ENCODE peak calls at places on chromosomes 4 and X, in four cellular contexts. One of them, this sample, is unnamed.

GRCh38 chrX:130171446-130172126 is at the start of gene RAB33A:
- DNase-seq in fibroblast of lung: peak; percentile 25
- DNase-seq in ovary: peak; percentile 25
- DNase-seq in coronary artery: no peak
- DNase-seq in this sample: no peak

GRCh38 chrX:96430756-96431455 is 253.7 kb upstream of the DIAPH2 start:
- DNase-seq in ovary: no peak
- DNase-seq in coronary artery: no peak
- DNase-seq in fibroblast of lung: no peak
- DNase-seq in this sample: no peak

GRCh38 chr4:110049951-110050925 is 137.6 kb downstream of the EGF start:
- DNase-seq in fibroblast of lung: peak; percentile 65
- DNase-seq in ovary: peak; percentile 36
- DNase-seq in coronary artery: no peak
- DNase-seq in this sample: no peak

GRCh38 chr4:10075953-10076391 is 40.6 kb downstream of the WDR1 start:
- DNase-seq in fibroblast of lung: no peak
- DNase-seq in ovary: no peak
- DNase-seq in coronary artery: peak; percentile 66
- DNase-seq in this sample: no peak

GRCh38 chr4:111228874-111229273 is 606.0 kb upstream of the PITX2 start:
- DNase-seq in fibroblast of lung: no peak
- DNase-seq in ovary: no peak
- DNase-seq in coronary artery: no peak
- DNase-seq in this sample: no peak

GRCh38 chrX:74419861-74420193 is 1.5 kb upstream of the SLC16A2 start:
- DNase-seq in coronary artery: no peak
- DNase-seq in ovary: no peak
- DNase-seq in fibroblast of lung: no peak
- DNase-seq in this sample: no peak

GRCh38 chr4:81221303-81222081 is 6.5 kb upstream of the PRKG2 start:
- DNase-seq in coronary artery: no peak
- DNase-seq in fibroblast of lung: no peak
- DNase-seq in ovary: no peak
- DNase-seq in this sample: no peak

GRCh38 chr4:2359591-2360390 is 58.7 kb downstream of the ZFYVE28 start:
- DNase-seq in ovary: no peak
- DNase-seq in coronary artery: peak; percentile 63
- DNase-seq in fibroblast of lung: no peak
- DNase-seq in this sample: no peak

GRCh38 chrX:41382699-41383645 is 49.0 kb downstream of the DDX3X start:
- DNase-seq in ovary: no peak
- DNase-seq in fibroblast of lung: peak; percentile 63
- DNase-seq in coronary artery: no peak
- DNase-seq in this sample: no peak

GRCh38 chrX:97628807-97629596 is 745.3 kb downstream of the RPA4 start:
- DNase-seq in ovary: no peak
- DNase-seq in fibroblast of lung: no peak
- DNase-seq in coronary artery: no peak
- DNase-seq in this sample: no peak

GRCh38 chr4:188657365-188657764 is 518.1 kb downstream of the TRIML1 start:
- DNase-seq in coronary artery: no peak
- DNase-seq in fibroblast of lung: no peak
- DNase-seq in ovary: no peak
- DNase-seq in this sample: no peak

GRCh38 chr4:102620697-102621497 is 119.7 kb downstream of the NFKB1 start:
- DNase-seq in fibroblast of lung: peak; percentile 73
- DNase-seq in ovary: no peak
- DNase-seq in coronary artery: no peak
- DNase-seq in this sample: no peak

GRCh38 chr4:105092356-105092755 is 54.3 kb upstream of the TET2 start:
- DNase-seq in ovary: no peak
- DNase-seq in fibroblast of lung: peak; percentile 93
- DNase-seq in coronary artery: no peak
- DNase-seq in this sample: no peak

GRCh38 chr4:2301806-2302205 is 39.9 kb upstream of the MXD4 start:
- DNase-seq in coronary artery: no peak
- DNase-seq in fibroblast of lung: peak; percentile 31
- DNase-seq in ovary: no peak
- DNase-seq in this sample: no peak

GRCh38 chr4:3295837-3296624 is 3.2 kb downstream of the RGS12 start:
- DNase-seq in ovary: no peak
- DNase-seq in fibroblast of lung: no peak
- DNase-seq in coronary artery: peak; percentile 69
- DNase-seq in this sample: peak; percentile 56

GRCh38 chr4:68463796-68464195 is 16.5 kb downstream of the TMPRSS11E start:
- DNase-seq in fibroblast of lung: peak; percentile 11
- DNase-seq in coronary artery: no peak
- DNase-seq in ovary: no peak
- DNase-seq in this sample: no peak

GRCh38 chrX:2707334-2707760 is 16.3 kb downstream of the CD99 start:
- DNase-seq in coronary artery: no peak
- DNase-seq in ovary: no peak
- DNase-seq in fibroblast of lung: peak; percentile 86
- DNase-seq in this sample: no peak

GRCh38 chr4:101279377-101279871 is 67.9 kb downstream of the PPP3CA start:
- DNase-seq in coronary artery: no peak
- DNase-seq in ovary: peak; percentile 80
- DNase-seq in fibroblast of lung: peak; percentile 92
- DNase-seq in this sample: no peak

GRCh38 chrX:68433155-68433980 is at the start of gene OPHN1:
- DNase-seq in coronary artery: peak; percentile 80
- DNase-seq in fibroblast of lung: peak; percentile 77
- DNase-seq in ovary: peak; percentile 74
- DNase-seq in this sample: peak; percentile 75

GRCh38 chrX:147476008-147476407 is 435.7 kb upstream of the FMR1 start:
- DNase-seq in coronary artery: no peak
- DNase-seq in ovary: no peak
- DNase-seq in fibroblast of lung: no peak
- DNase-seq in this sample: no peak

GRCh38 chr4:7650606-7651400 is 216.1 kb upstream of the PSAPL1 start:
- DNase-seq in coronary artery: no peak
- DNase-seq in fibroblast of lung: peak; percentile 36
- DNase-seq in ovary: peak; percentile 64
- DNase-seq in this sample: no peak

GRCh38 chr4:112514449-112515277 is 1.3 kb downstream of the NEUROG2 start:
- DNase-seq in fibroblast of lung: no peak
- DNase-seq in coronary artery: no peak
- DNase-seq in ovary: no peak
- DNase-seq in this sample: no peak

GRCh38 chrX:154890990-154891639 is 5.0 kb downstream of the F8A1 start:
- DNase-seq in fibroblast of lung: no peak
- DNase-seq in ovary: no peak
- DNase-seq in coronary artery: no peak
- DNase-seq in this sample: no peak

GRCh38 chr4:140096921-140097320 is 57.1 kb downstream of the MAML3 start:
- DNase-seq in ovary: no peak
- DNase-seq in fibroblast of lung: peak; percentile 65
- DNase-seq in coronary artery: no peak
- DNase-seq in this sample: no peak

GRCh38 chr4:12993923-12994322 is 490.2 kb downstream of the RAB28 start:
- DNase-seq in ovary: no peak
- DNase-seq in fibroblast of lung: no peak
- DNase-seq in coronary artery: no peak
- DNase-seq in this sample: no peak

GRCh38 chr4:13359809-13360208 is 124.3 kb downstream of the RAB28 start:
- DNase-seq in ovary: no peak
- DNase-seq in fibroblast of lung: no peak
- DNase-seq in coronary artery: no peak
- DNase-seq in this sample: no peak

GRCh38 chr4:80454040-80454439 is 118.5 kb downstream of the CFAP299 start:
- DNase-seq in ovary: no peak
- DNase-seq in coronary artery: no peak
- DNase-seq in fibroblast of lung: no peak
- DNase-seq in this sample: no peak

GRCh38 chrX:38458071-38458470 is 103.3 kb upstream of the TSPAN7 start:
- DNase-seq in fibroblast of lung: no peak
- DNase-seq in coronary artery: no peak
- DNase-seq in ovary: no peak
- DNase-seq in this sample: no peak
- TF ChIP-seq CTCF in fibroblast of lung: no peak
- TF ChIP-seq CTCF in coronary artery: no peak
- TF ChIP-seq CTCF in ovary: no peak
- TF ChIP-seq CTCF in this sample: no peak

GRCh38 chr4:88284378-88285234 is at the start of gene PPM1K:
- DNase-seq in ovary: peak; percentile 100
- DNase-seq in fibroblast of lung: peak; percentile 99
- DNase-seq in coronary artery: peak; percentile 100
- DNase-seq in this sample: peak; percentile 99
- TF ChIP-seq CTCF in ovary: no peak
- TF ChIP-seq CTCF in fibroblast of lung: no peak
- TF ChIP-seq CTCF in coronary artery: no peak
- TF ChIP-seq CTCF in this sample: peak; percentile 27

GRCh38 chr4:16659120-16659519 is 239.3 kb downstream of the LDB2 start:
- DNase-seq in ovary: no peak
- DNase-seq in fibroblast of lung: peak; percentile 28
- DNase-seq in coronary artery: no peak
- DNase-seq in this sample: no peak

GRCh38 chr4:16655140-16655539 is 243.3 kb downstream of the LDB2 start:
- DNase-seq in fibroblast of lung: no peak
- DNase-seq in coronary artery: no peak
- DNase-seq in ovary: no peak
- DNase-seq in this sample: no peak

GRCh38 chr4:16663722-16664121 is 234.7 kb downstream of the LDB2 start:
- DNase-seq in ovary: no peak
- DNase-seq in coronary artery: no peak
- DNase-seq in fibroblast of lung: no peak
- DNase-seq in this sample: no peak

GRCh38 chr4:16661813-16662212 is 236.6 kb downstream of the LDB2 start:
- DNase-seq in coronary artery: no peak
- DNase-seq in fibroblast of lung: no peak
- DNase-seq in ovary: no peak
- DNase-seq in this sample: no peak

DNA sequence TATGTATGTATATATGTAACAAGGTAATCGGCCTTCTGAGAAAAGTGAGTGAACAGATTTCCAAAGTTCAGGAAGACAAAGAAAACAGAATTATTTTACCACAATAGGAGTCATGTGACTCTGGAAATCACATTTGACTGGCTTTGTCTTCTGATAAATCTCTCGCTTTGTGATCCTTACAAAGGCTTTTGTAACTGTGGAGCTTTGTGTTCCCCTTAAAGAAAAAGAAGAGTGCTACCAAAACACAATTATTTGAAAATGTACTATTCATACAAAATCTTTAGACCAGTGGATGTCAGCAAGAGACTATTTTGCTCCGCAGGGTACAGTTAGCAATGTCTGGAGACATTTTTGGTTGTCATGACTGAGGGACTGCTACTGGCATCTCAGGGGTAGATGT is 238.8 kb downstream of the LDB2 start:
- DNase-seq in ovary: no peak
- DNase-seq in coronary artery: no peak
- DNase-seq in fibroblast of lung: no peak
- DNase-seq in this sample: no peak
- TF ChIP-seq CTCF in ovary: no peak
- TF ChIP-seq CTCF in coronary artery: no peak
- TF ChIP-seq CTCF in fibroblast of lung: no peak
- TF ChIP-seq CTCF in this sample: no peak

DNA sequence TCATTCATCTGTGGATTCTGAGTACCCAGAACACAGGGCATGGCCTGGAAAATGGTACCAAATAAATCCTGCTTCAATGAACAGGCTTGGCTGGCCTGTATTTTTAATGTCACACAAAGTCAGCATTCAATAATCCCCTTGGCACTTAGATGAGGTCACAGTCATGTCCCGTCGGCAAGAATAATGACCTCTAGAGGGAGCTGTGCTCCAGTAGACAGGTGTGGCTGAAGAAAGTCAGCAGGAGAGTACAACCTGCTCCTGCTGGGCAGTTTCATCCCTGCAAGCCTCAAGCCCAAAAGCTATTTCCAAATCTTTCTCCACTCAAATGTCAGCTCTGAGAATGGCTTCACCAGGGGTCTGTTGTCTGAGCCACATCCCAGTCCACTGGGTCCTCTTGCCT is 404.0 kb upstream of the F9 start:
- DNase-seq in ovary: no peak
- DNase-seq in coronary artery: no peak
- DNase-seq in fibroblast of lung: no peak
- DNase-seq in this sample: no peak
- TF ChIP-seq CTCF in ovary: no peak
- TF ChIP-seq CTCF in coronary artery: no peak
- TF ChIP-seq CTCF in fibroblast of lung: no peak
- TF ChIP-seq CTCF in this sample: peak; percentile 71

GRCh38 chrX:119729408-119730201 is 28.8 kb upstream of the SOWAHD start:
- DNase-seq in fibroblast of lung: peak; percentile 76
- DNase-seq in ovary: peak; percentile 62
- DNase-seq in coronary artery: no peak
- DNase-seq in this sample: no peak

GRCh38 chrX:119726900-119727555 is 31.4 kb upstream of the SOWAHD start:
- DNase-seq in ovary: no peak
- DNase-seq in coronary artery: no peak
- DNase-seq in fibroblast of lung: no peak
- DNase-seq in this sample: no peak

DNA sequence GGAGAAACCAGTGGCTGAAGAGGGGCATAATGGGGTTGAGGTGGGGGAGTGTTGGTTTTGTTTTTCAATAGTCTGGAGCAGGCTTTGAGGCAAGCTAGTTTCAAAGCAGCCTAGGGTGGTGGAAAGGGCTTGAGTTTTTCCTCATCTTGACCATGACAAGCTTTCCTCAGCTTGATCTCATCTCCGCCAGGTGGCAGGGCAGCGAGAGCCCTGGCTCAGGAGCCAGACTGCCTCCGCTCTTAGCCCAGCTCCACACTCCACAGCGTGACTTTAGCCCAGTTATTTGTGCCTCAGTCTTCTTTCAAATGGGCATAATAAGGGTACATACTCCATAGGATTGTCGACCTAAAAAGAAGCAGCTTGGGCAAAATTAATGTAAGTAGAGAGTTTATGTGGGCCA is 29.9 kb upstream of the SOWAHD start:
- DNase-seq in ovary: no peak
- DNase-seq in coronary artery: no peak
- DNase-seq in fibroblast of lung: no peak
- DNase-seq in this sample: no peak
- TF ChIP-seq CTCF in ovary: no peak
- TF ChIP-seq CTCF in coronary artery: no peak
- TF ChIP-seq CTCF in fibroblast of lung: no peak
- TF ChIP-seq CTCF in this sample: no peak

This sample was measured in type B pancreatic cell.